ENCODE peak calls at places on chromosomes 7 and 10, in seven cellular contexts. V is AG09319; P is activated CD8-positive, alpha-beta memory T cell treated with anti-CD3 and anti-CD28 coated beads, Interleukin-2, amount 10 ng/mL, durations not matched to agents 7 days and 5 days; A is choroid plexus epithelial cell; B is NCI-H2107; Q is NCI-H1417 treated with DMSO at 0.1 percent for 48 hours; F is activated CD4-positive, alpha-beta T cell treated with anti-CD3 and anti-CD28 coated beads, Interleukin-2, amount 50 U/mL, for 48 hours. M is an unnamed sample.
A peak's percentile ranks its signal among the peaks of the same experiment; 100 is the strongest.

GRCh38 chr7:73328696-73329095 is 735 bp downstream of the FKBP6 start:
- DNase-seq in V (no peak), P (no peak), A (no peak), B (no peak), Q (no peak), F (no peak), M (no peak)

GRCh38 chr7:1546274-1546908 is 9.6 kb downstream of the TMEM184A start:
- DNase-seq in V (no peak), P (no peak), A (no peak), B (no peak), Q (no peak), F (no peak), M (no peak)

GRCh38 chr10:117271427-117271826 is 30.5 kb downstream of the SLC18A2 start:
- DNase-seq in V (no peak), P (no peak), A (peak; percentile 57), B (no peak), Q (no peak), F (no peak), M (peak; percentile 3)

GRCh38 chr7:71385362-71385761 is 253.4 kb downstream of the GALNT17 start:
- DNase-seq in V (no peak), P (no peak), A (no peak), B (no peak), Q (no peak), F (no peak), M (no peak)

GRCh38 chr7:149732111-149732561 is 41.3 kb downstream of the ZNF467 start:
- DNase-seq in V (no peak), P (no peak), A (no peak), B (no peak), Q (no peak), F (no peak), M (no peak)

GRCh38 chr10:109902992-109903947 is 20.0 kb downstream of the XPNPEP1 start:
- DNase-seq in V (no peak), P (no peak), A (peak; percentile 60), B (no peak), Q (no peak), F (no peak), M (peak; percentile 60)

GRCh38 chr10:84946984-84947383 is 618.6 kb downstream of the CCSER2 start:
- DNase-seq in V (no peak), P (no peak), A (no peak), B (peak; percentile 1), Q (no peak), F (no peak), M (no peak)

GRCh38 chr7:48610705-48611104 is 313.6 kb upstream of the CDC14C start:
- DNase-seq in V (no peak), P (no peak), A (no peak), B (no peak), Q (no peak), F (no peak), M (no peak)

GRCh38 chr7:41582116-41582515 is 120.8 kb downstream of the INHBA start:
- DNase-seq in V (no peak), P (no peak), A (no peak), B (no peak), Q (no peak), F (no peak), M (no peak)